ENCODE peak calls at places on chromosome 16, in seven cellular contexts. One of them, this sample, is unnamed.

GRCh38 chr16:14193316-14193871 is 122.3 kb downstream of the MRTFB start:
- DNase-seq in H9: no peak
- DNase-seq in skeletal muscle cell: no peak
- DNase-seq in KG1: no peak
- DNase-seq in activated CD4-positive, alpha-beta T cell treated with anti-CD3 and anti-CD28 coated beads for 4 hours: peak
- DNase-seq in stimulated activated CD4-positive, alpha-beta T cell treated with anti-CD3 and anti-CD28 coated beads, Interleukin-2, amount 100 ng/mL, for 24 hours: peak
- DNase-seq in NT2/D1: no peak
- DNase-seq in this sample: no peak

GRCh38 chr16:14186007-14186953 is 115.2 kb downstream of the MRTFB start:
- DNase-seq in activated CD4-positive, alpha-beta T cell treated with anti-CD3 and anti-CD28 coated beads for 4 hours: no peak
- DNase-seq in KG1: no peak
- DNase-seq in NT2/D1: peak
- DNase-seq in stimulated activated CD4-positive, alpha-beta T cell treated with anti-CD3 and anti-CD28 coated beads, Interleukin-2, amount 100 ng/mL, for 24 hours: no peak
- DNase-seq in skeletal muscle cell: peak
- DNase-seq in H9: peak
- DNase-seq in this sample: peak

GRCh38 chr16:57000271-57001025 is 11.1 kb downstream of the NLRC5 start:
- DNase-seq in KG1: no peak
- DNase-seq in H9: no peak
- DNase-seq in skeletal muscle cell: peak
- DNase-seq in stimulated activated CD4-positive, alpha-beta T cell treated with anti-CD3 and anti-CD28 coated beads, Interleukin-2, amount 100 ng/mL, for 24 hours: peak
- DNase-seq in NT2/D1: no peak
- DNase-seq in activated CD4-positive, alpha-beta T cell treated with anti-CD3 and anti-CD28 coated beads for 4 hours: peak
- DNase-seq in this sample: no peak

GRCh38 chr16:4290236-4290830 is 17.5 kb upstream of the TFAP4 start:
- DNase-seq in stimulated activated CD4-positive, alpha-beta T cell treated with anti-CD3 and anti-CD28 coated beads, Interleukin-2, amount 100 ng/mL, for 24 hours: no peak
- DNase-seq in skeletal muscle cell: no peak
- DNase-seq in activated CD4-positive, alpha-beta T cell treated with anti-CD3 and anti-CD28 coated beads for 4 hours: no peak
- DNase-seq in H9: no peak
- DNase-seq in KG1: no peak
- DNase-seq in NT2/D1: no peak
- DNase-seq in this sample: no peak

GRCh38 chr16:47574091-47575054 is 113.2 kb downstream of the PHKB start:
- DNase-seq in H9: no peak
- DNase-seq in skeletal muscle cell: peak
- DNase-seq in stimulated activated CD4-positive, alpha-beta T cell treated with anti-CD3 and anti-CD28 coated beads, Interleukin-2, amount 100 ng/mL, for 24 hours: peak
- DNase-seq in NT2/D1: peak
- DNase-seq in KG1: no peak
- DNase-seq in activated CD4-positive, alpha-beta T cell treated with anti-CD3 and anti-CD28 coated beads for 4 hours: peak
- DNase-seq in this sample: no peak

GRCh38 chr16:68040506-68041288 is 17.6 kb downstream of the DUS2 start:
- DNase-seq in skeletal muscle cell: no peak
- DNase-seq in NT2/D1: peak
- DNase-seq in H9: peak
- DNase-seq in activated CD4-positive, alpha-beta T cell treated with anti-CD3 and anti-CD28 coated beads for 4 hours: peak
- DNase-seq in stimulated activated CD4-positive, alpha-beta T cell treated with anti-CD3 and anti-CD28 coated beads, Interleukin-2, amount 100 ng/mL, for 24 hours: peak
- DNase-seq in KG1: peak
- DNase-seq in this sample: peak

GRCh38 chr16:86718118-86718517 is 139.8 kb downstream of the FOXL1 start:
- DNase-seq in skeletal muscle cell: no peak
- DNase-seq in KG1: no peak
- DNase-seq in activated CD4-positive, alpha-beta T cell treated with anti-CD3 and anti-CD28 coated beads for 4 hours: no peak
- DNase-seq in stimulated activated CD4-positive, alpha-beta T cell treated with anti-CD3 and anti-CD28 coated beads, Interleukin-2, amount 100 ng/mL, for 24 hours: no peak
- DNase-seq in H9: peak
- DNase-seq in NT2/D1: no peak
- DNase-seq in this sample: no peak

GRCh38 chr16:27169511-27170071 is 33.7 kb upstream of the KDM8 start:
- DNase-seq in H9: peak
- DNase-seq in activated CD4-positive, alpha-beta T cell treated with anti-CD3 and anti-CD28 coated beads for 4 hours: peak
- DNase-seq in NT2/D1: no peak
- DNase-seq in stimulated activated CD4-positive, alpha-beta T cell treated with anti-CD3 and anti-CD28 coated beads, Interleukin-2, amount 100 ng/mL, for 24 hours: peak
- DNase-seq in skeletal muscle cell: peak
- DNase-seq in KG1: peak
- DNase-seq in this sample: no peak

GRCh38 chr16:4617880-4618279 is 3.2 kb upstream of the UBALD1 start:
- DNase-seq in KG1: no peak
- DNase-seq in stimulated activated CD4-positive, alpha-beta T cell treated with anti-CD3 and anti-CD28 coated beads, Interleukin-2, amount 100 ng/mL, for 24 hours: no peak
- DNase-seq in skeletal muscle cell: no peak
- DNase-seq in activated CD4-positive, alpha-beta T cell treated with anti-CD3 and anti-CD28 coated beads for 4 hours: no peak
- DNase-seq in H9: no peak
- DNase-seq in NT2/D1: no peak
- DNase-seq in this sample: no peak

GRCh38 chr16:75555213-75555706 is 792 bp downstream of the TMEM231 start:
- DNase-seq in skeletal muscle cell: peak
- DNase-seq in activated CD4-positive, alpha-beta T cell treated with anti-CD3 and anti-CD28 coated beads for 4 hours: no peak
- DNase-seq in H9: peak
- DNase-seq in stimulated activated CD4-positive, alpha-beta T cell treated with anti-CD3 and anti-CD28 coated beads, Interleukin-2, amount 100 ng/mL, for 24 hours: no peak
- DNase-seq in NT2/D1: peak
- DNase-seq in KG1: no peak
- DNase-seq in this sample: peak

GRCh38 chr16:16096161-16096857 is 127.0 kb downstream of the ABCC6 start:
- DNase-seq in stimulated activated CD4-positive, alpha-beta T cell treated with anti-CD3 and anti-CD28 coated beads, Interleukin-2, amount 100 ng/mL, for 24 hours: no peak
- DNase-seq in skeletal muscle cell: peak
- DNase-seq in NT2/D1: no peak
- DNase-seq in KG1: no peak
- DNase-seq in activated CD4-positive, alpha-beta T cell treated with anti-CD3 and anti-CD28 coated beads for 4 hours: no peak
- DNase-seq in H9: no peak
- DNase-seq in this sample: no peak

GRCh38 chr16:3484328-3485096 is 10.8 kb downstream of the C16orf90 start:
- DNase-seq in NT2/D1: no peak
- DNase-seq in skeletal muscle cell: no peak
- DNase-seq in H9: no peak
- DNase-seq in KG1: no peak
- DNase-seq in activated CD4-positive, alpha-beta T cell treated with anti-CD3 and anti-CD28 coated beads for 4 hours: no peak
- DNase-seq in stimulated activated CD4-positive, alpha-beta T cell treated with anti-CD3 and anti-CD28 coated beads, Interleukin-2, amount 100 ng/mL, for 24 hours: no peak
- DNase-seq in this sample: no peak

GRCh38 chr16:14121135-14121534 is 50.0 kb downstream of the MRTFB start:
- DNase-seq in H9: no peak
- DNase-seq in activated CD4-positive, alpha-beta T cell treated with anti-CD3 and anti-CD28 coated beads for 4 hours: no peak
- DNase-seq in stimulated activated CD4-positive, alpha-beta T cell treated with anti-CD3 and anti-CD28 coated beads, Interleukin-2, amount 100 ng/mL, for 24 hours: no peak
- DNase-seq in KG1: peak
- DNase-seq in NT2/D1: no peak
- DNase-seq in skeletal muscle cell: no peak
- DNase-seq in this sample: no peak

GRCh38 chr16:3468501-3468900 is 25.0 kb downstream of the NAA60 start:
- DNase-seq in NT2/D1: no peak
- DNase-seq in skeletal muscle cell: no peak
- DNase-seq in H9: peak
- DNase-seq in stimulated activated CD4-positive, alpha-beta T cell treated with anti-CD3 and anti-CD28 coated beads, Interleukin-2, amount 100 ng/mL, for 24 hours: no peak
- DNase-seq in KG1: no peak
- DNase-seq in activated CD4-positive, alpha-beta T cell treated with anti-CD3 and anti-CD28 coated beads for 4 hours: no peak
- DNase-seq in this sample: no peak

GRCh38 chr16:10851512-10851911 is 25.5 kb upstream of the CIITA start:
- DNase-seq in H9: no peak
- DNase-seq in activated CD4-positive, alpha-beta T cell treated with anti-CD3 and anti-CD28 coated beads for 4 hours: no peak
- DNase-seq in NT2/D1: no peak
- DNase-seq in KG1: no peak
- DNase-seq in stimulated activated CD4-positive, alpha-beta T cell treated with anti-CD3 and anti-CD28 coated beads, Interleukin-2, amount 100 ng/mL, for 24 hours: no peak
- DNase-seq in skeletal muscle cell: no peak
- DNase-seq in this sample: no peak

GRCh38 chr16:711548-712320 is 3.2 kb upstream of the METRN start:
- DNase-seq in skeletal muscle cell: no peak
- DNase-seq in H9: peak
- DNase-seq in stimulated activated CD4-positive, alpha-beta T cell treated with anti-CD3 and anti-CD28 coated beads, Interleukin-2, amount 100 ng/mL, for 24 hours: peak
- DNase-seq in NT2/D1: peak
- DNase-seq in KG1: peak
- DNase-seq in activated CD4-positive, alpha-beta T cell treated with anti-CD3 and anti-CD28 coated beads for 4 hours: peak
- DNase-seq in this sample: peak

GRCh38 chr16:89863741-89864391 is 9.5 kb upstream of the TCF25 start:
- DNase-seq in NT2/D1: no peak
- DNase-seq in skeletal muscle cell: no peak
- DNase-seq in activated CD4-positive, alpha-beta T cell treated with anti-CD3 and anti-CD28 coated beads for 4 hours: peak
- DNase-seq in stimulated activated CD4-positive, alpha-beta T cell treated with anti-CD3 and anti-CD28 coated beads, Interleukin-2, amount 100 ng/mL, for 24 hours: peak
- DNase-seq in H9: no peak
- DNase-seq in KG1: no peak
- DNase-seq in this sample: no peak

GRCh38 chr16:2194166-2194834 is 2.1 kb downstream of the CASKIN1 start:
- DNase-seq in NT2/D1: no peak
- DNase-seq in KG1: no peak
- DNase-seq in skeletal muscle cell: no peak
- DNase-seq in H9: no peak
- DNase-seq in stimulated activated CD4-positive, alpha-beta T cell treated with anti-CD3 and anti-CD28 coated beads, Interleukin-2, amount 100 ng/mL, for 24 hours: no peak
- DNase-seq in activated CD4-positive, alpha-beta T cell treated with anti-CD3 and anti-CD28 coated beads for 4 hours: no peak
- DNase-seq in this sample: no peak

GRCh38 chr16:5642470-5642869 is 544.9 kb upstream of the EEF2KMT start:
- DNase-seq in stimulated activated CD4-positive, alpha-beta T cell treated with anti-CD3 and anti-CD28 coated beads, Interleukin-2, amount 100 ng/mL, for 24 hours: no peak
- DNase-seq in skeletal muscle cell: no peak
- DNase-seq in activated CD4-positive, alpha-beta T cell treated with anti-CD3 and anti-CD28 coated beads for 4 hours: no peak
- DNase-seq in NT2/D1: no peak
- DNase-seq in KG1: no peak
- DNase-seq in H9: no peak
- DNase-seq in this sample: no peak

GRCh38 chr16:760498-761343 is at the start of gene MSLN:
- DNase-seq in skeletal muscle cell: no peak
- DNase-seq in KG1: no peak
- DNase-seq in stimulated activated CD4-positive, alpha-beta T cell treated with anti-CD3 and anti-CD28 coated beads, Interleukin-2, amount 100 ng/mL, for 24 hours: no peak
- DNase-seq in H9: no peak
- DNase-seq in NT2/D1: no peak
- DNase-seq in activated CD4-positive, alpha-beta T cell treated with anti-CD3 and anti-CD28 coated beads for 4 hours: no peak
- DNase-seq in this sample: no peak

This sample was measured in ecto neural progenitor cell.